ENCODE peak calls at places on chromosomes 16 and 17, in nine cellular contexts. N is AG08395; V is stimulated activated CD4-positive, alpha-beta T cell treated with anti-CD3 and anti-CD28 coated beads, Interleukin-15, amount 100 ng/mL, for 24 hours; P is epithelial cell of prostate; D is tibial nerve; S is stomach; G is fibroblast of lung; U is RPMI8226; R is globus pallidus. O is an unnamed sample.

GRCh38 chr17:74928786-74929185 is 4.7 kb downstream of the OTOP2 start:
- DNase-seq in S (no peak), V (no peak), D (no peak), G (no peak), P (no peak), N (no peak), U (no peak), R (no peak), O (no peak)

GRCh38 chr17:40316571-40317344 is 7.8 kb downstream of the RARA start:
- DNase-seq in R (no peak), P (no peak), U (peak), D (no peak), G (peak), N (peak), S (peak), V (no peak), O (no peak)

GRCh38 chr17:42517516-42517915 is 18.5 kb upstream of the NAGLU start:
- DNase-seq in U (peak), N (peak), R (peak), S (peak), G (peak), V (peak), D (peak), P (peak), O (no peak)

GRCh38 chr17:82776454-82776853 is 24.6 kb downstream of the TBCD start:
- DNase-seq in D (no peak), N (no peak), R (no peak), P (no peak), U (no peak), V (no peak), G (no peak), S (no peak), O (no peak)

GRCh38 chr17:61574542-61575351 is 16.3 kb downstream of the NACA2 start:
- DNase-seq in U (peak), G (peak), V (no peak), S (no peak), P (no peak), R (peak), N (peak), D (no peak), O (no peak)

GRCh38 chr17:4479982-4480751 is 18.5 kb upstream of the SPNS2 start:
- DNase-seq in G (no peak), U (no peak), S (no peak), V (no peak), N (no peak), R (no peak), P (no peak), D (no peak), O (no peak)

GRCh38 chr16:57609541-57610401 is 18.7 kb upstream of the ADGRG1 start:
- DNase-seq in D (no peak), P (no peak), S (peak), G (peak), R (peak), U (peak), N (no peak), V (peak), O (no peak)

GRCh38 chr17:46151762-46152161 is 41.5 kb downstream of the KANSL1 start:
- DNase-seq in N (no peak), R (no peak), P (no peak), D (no peak), S (no peak), U (no peak), G (peak), V (no peak), O (no peak)

GRCh38 chr17:76545918-76546555 is 6.2 kb downstream of the PRCD start:
- DNase-seq in D (no peak), S (no peak), U (no peak), G (no peak), P (no peak), N (no peak), R (no peak), V (no peak), O (no peak)

GRCh38 chr17:66935717-66936116 is 28.8 kb upstream of the CACNG4 start:
- DNase-seq in U (no peak), G (no peak), V (no peak), P (no peak), S (no peak), N (no peak), R (no peak), D (no peak), O (no peak)

GRCh38 chr16:4386951-4387565 is 15.4 kb downstream of the VASN start:
- DNase-seq in R (no peak), U (no peak), V (no peak), P (no peak), N (no peak), G (peak), D (no peak), S (no peak), O (no peak)

GRCh38 chr16:55212791-55213190 is 111.2 kb upstream of the IRX6 start:
- DNase-seq in S (no peak), R (no peak), G (no peak), U (no peak), D (no peak), N (no peak), V (no peak), P (no peak), O (no peak)

GRCh38 chr17:8610558-8610957 is 20.0 kb downstream of the MYH10 start:
- DNase-seq in N (no peak), R (no peak), S (no peak), V (no peak), P (no peak), G (no peak), D (no peak), U (no peak), O (no peak)

GRCh38 chr16:49619811-49620157 is 236.1 kb downstream of the ZNF423 start:
- DNase-seq in V (no peak), U (no peak), D (no peak), G (no peak), N (no peak), R (no peak), S (peak), P (no peak), O (no peak)

GRCh38 chr17:19743101-19744100 is 4.7 kb downstream of the ALDH3A1 start:
- DNase-seq in D (no peak), S (no peak), P (no peak), V (no peak), U (no peak), G (no peak), N (no peak), R (no peak), O (no peak)

GRCh38 chr17:34452769-34453168 is 89.7 kb upstream of the CCL1 start:
- DNase-seq in D (no peak), R (no peak), V (no peak), P (no peak), S (no peak), N (no peak), U (no peak), G (no peak), O (no peak)

GRCh38 chr17:78793968-78794367 is 11.9 kb upstream of the CYTH1 start:
- DNase-seq in D (no peak), S (no peak), U (no peak), G (no peak), N (no peak), R (no peak), V (no peak), P (no peak), O (no peak)

GRCh38 chr17:41822216-41823140 is 9.7 kb downstream of the FKBP10 start:
- DNase-seq in S (no peak), U (no peak), P (no peak), N (no peak), G (no peak), D (no peak), R (no peak), V (no peak), O (no peak)

GRCh38 chr17:43312011-43312410 is 78.2 kb upstream of the RNU2-1 start:
- DNase-seq in R (no peak), S (no peak), G (no peak), U (no peak), V (no peak), P (no peak), N (no peak), D (peak), O (no peak)

GRCh38 chr16:24497405-24497804 is 42.0 kb upstream of the RBBP6 start:
- DNase-seq in N (peak), S (no peak), R (no peak), G (peak), P (no peak), V (no peak), U (no peak), D (no peak), O (no peak)

GRCh38 chr16:24896439-24896838 is 50.7 kb downstream of the SLC5A11 start:
- DNase-seq in U (peak), V (no peak), S (no peak), N (no peak), R (no peak), P (no peak), G (no peak), D (no peak), O (no peak)

GRCh38 chr17:44200478-44201155 is 933 bp upstream of the ATXN7L3 start:
- DNase-seq in D (no peak), G (no peak), V (no peak), U (no peak), S (no peak), N (no peak), R (no peak), P (no peak), O (no peak)

GRCh38 chr16:2935418-2935817 is 23.7 kb downstream of the FLYWCH1 start:
- DNase-seq in N (no peak), R (no peak), D (no peak), U (no peak), V (no peak), P (no peak), S (no peak), G (no peak), O (no peak)

GRCh38 chr17:50423553-50424159 is 2.4 kb upstream of the ACSF2 start:
- DNase-seq in U (no peak), S (no peak), V (no peak), P (peak), R (no peak), G (peak), D (no peak), N (peak), O (peak)

GRCh38 chr16:1980770-1981087 is 540 bp downstream of the NOXO1 start:
- DNase-seq in V (no peak), D (no peak), R (no peak), U (no peak), N (no peak), S (no peak), P (no peak), G (no peak), O (no peak)

GRCh38 chr16:20291807-20292206 is 35.5 kb downstream of the GP2 start:
- DNase-seq in S (no peak), U (no peak), G (no peak), N (no peak), D (no peak), P (no peak), R (no peak), V (no peak), O (no peak)

GRCh38 chr16:55000595-55000994 is 69.9 kb downstream of the IRX5 start:
- DNase-seq in U (no peak), G (peak), R (no peak), P (no peak), N (peak), D (no peak), S (no peak), V (no peak), O (peak)

GRCh38 chr17:3557768-3558583 is at the start of gene TRPV3:
- DNase-seq in D (no peak), S (peak), U (peak), N (no peak), V (peak), G (peak), R (no peak), P (peak), O (no peak)

GRCh38 chr17:13601776-13602551 is at the start of gene HS3ST3A1:
- DNase-seq in N (peak), D (no peak), S (no peak), P (no peak), R (no peak), V (peak), U (no peak), G (peak), O (no peak)

GRCh38 chr16:56606071-56606687 is 2.2 kb upstream of the MT2A start:
- DNase-seq in D (peak), G (peak), P (no peak), N (peak), V (no peak), S (no peak), U (no peak), R (no peak), O (no peak)

GRCh38 chr17:78708510-78708973 is 73.5 kb downstream of the CYTH1 start:
- DNase-seq in U (peak), D (peak), G (peak), N (peak), P (no peak), V (peak), R (peak), S (peak), O (peak)

GRCh38 chr16:57773680-57774295 is 28.5 kb downstream of the KIFC3 start:
- DNase-seq in U (no peak), G (peak), R (no peak), P (no peak), S (peak), D (no peak), N (no peak), V (no peak), O (no peak)

GRCh38 chr16:18041864-18042834 is 294.4 kb downstream of the NPIPA8 start:
- DNase-seq in N (no peak), R (no peak), U (no peak), D (no peak), S (no peak), G (no peak), V (no peak), P (no peak), O (no peak)

GRCh38 chr16:68400083-68400923 is 48.0 kb downstream of the SMPD3 start:
- DNase-seq in P (no peak), D (no peak), V (peak), S (no peak), G (no peak), N (no peak), U (no peak), R (no peak), O (no peak)

GRCh38 chr16:12589676-12590075 is 214.0 kb downstream of the CPPED1 start:
- DNase-seq in D (no peak), S (no peak), U (no peak), V (no peak), N (no peak), R (no peak), G (no peak), P (no peak), O (no peak)

O was measured in non-pigmented ciliary epithelial cell.